ENCODE peak calls at places on chromosomes 12 and 14, in eight cellular contexts. L is H9; J is CD8-positive, alpha-beta T cell; P is tibial nerve; D is tibial artery; C is transverse colon; U is A549; Y is left ventricle myocardium inferior. M is an unnamed sample. For H3K9me3, the result is how much of the 10 kb centered on the place peaks cover.

GRCh38 chr12:13230500-13230899 is 34.0 kb downstream of the EMP1 start:
- DNase-seq in L (no peak), J (no peak), P (no peak), D (no peak), C (no peak), U (no peak), Y (no peak), M (no peak)

GRCh38 chr14:51996148-51996746 is 6.9 kb downstream of the RTRAF start:
- DNase-seq in L (no peak), J (no peak), P (no peak), D (no peak), C (no peak), U (no peak), Y (no peak), M (no peak)

GRCh38 chr12:57226588-57227314 is 2.8 kb upstream of the SHMT2 start:
- DNase-seq in L (peak), J (no peak), P (no peak), D (no peak), C (no peak), U (no peak), Y (no peak), M (no peak)

GRCh38 chr14:35549551-35549950 is 15.6 kb downstream of the INSM2 start:
- DNase-seq in L (no peak), J (no peak), P (no peak), D (no peak), C (no peak), U (no peak), Y (no peak), M (no peak)

GRCh38 chr12:12684375-12685106 is 11.4 kb downstream of the GPR19 start:
- DNase-seq in L (peak), J (no peak), P (no peak), D (no peak), C (no peak), U (no peak), Y (no peak), M (no peak)

GRCh38 chr12:119870462-119870861 is 6.7 kb downstream of the CIT start:
- DNase-seq in L (no peak), J (no peak), P (no peak), D (no peak), C (no peak), U (no peak), Y (no peak), M (no peak)

GRCh38 chr12:117148642-117149041 is 41.6 kb downstream of the FBXO21 start:
- DNase-seq in L (no peak), J (no peak), P (no peak), D (no peak), C (no peak), U (no peak), Y (no peak), M (no peak)

GRCh38 chr12:114443607-114444421 is 37.9 kb upstream of the TBX5 start:
- DNase-seq in L (peak), J (no peak), P (no peak), D (no peak), C (no peak), U (no peak), Y (peak), M (no peak)

GRCh38 chr14:94893411-94894160 is 123.7 kb upstream of the GSC start:
- DNase-seq in L (no peak), J (no peak), P (no peak), D (no peak), C (no peak), U (no peak), Y (no peak), M (no peak)

GRCh38 chr14:51498411-51499227 is 153.1 kb upstream of the FRMD6 start:
- DNase-seq in L (no peak), J (no peak), P (no peak), D (no peak), C (no peak), U (no peak), Y (no peak), M (peak)

GRCh38 chr12:7046383-7047143 is 14.0 kb upstream of the C1S start:
- DNase-seq in L (no peak), J (no peak), P (no peak), D (no peak), C (no peak), U (no peak), Y (no peak), M (no peak)

GRCh38 chr14:102063092-102063807 is 23.6 kb downstream of the HSP90AA1 start:
- DNase-seq in L (peak), J (peak), P (peak), D (peak), C (peak), U (peak), Y (peak), M (peak)

GRCh38 chr12:62098131-62098530 is 162.1 kb upstream of the USP15 start:
- DNase-seq in L (no peak), J (no peak), P (no peak), D (no peak), C (no peak), U (no peak), Y (no peak), M (no peak)

GRCh38 chr14:91867316-91867988 is at the start of gene TC2N:
- DNase-seq in L (no peak), J (peak), P (no peak), D (no peak), C (no peak), U (no peak), Y (no peak), M (no peak)

GRCh38 chr14:66015046-66015780 is 471.0 kb upstream of the CCDC196 start:
- DNase-seq in L (no peak), J (no peak), P (no peak), D (no peak), C (no peak), U (no peak), Y (no peak), M (no peak)

GRCh38 chr14:95545769-95546168 is 10.9 kb downstream of the GLRX5 start:
- DNase-seq in L (no peak), J (no peak), P (no peak), D (no peak), C (no peak), U (peak), Y (no peak), M (no peak)

GRCh38 chr14:94670692-94671285 is 58.6 kb downstream of the SERPINA3 start:
- DNase-seq in L (no peak), J (no peak), P (no peak), D (no peak), C (no peak), U (no peak), Y (no peak), M (peak)

GRCh38 chr14:56608682-56609081 is 29.1 kb downstream of the TMEM260 start:
- DNase-seq in L (no peak), J (no peak), P (no peak), D (no peak), C (no peak), U (no peak), Y (no peak), M (no peak)

GRCh38 chr12:57332646-57333312 is 81.8 kb upstream of the STAC3 start:
- DNase-seq in L (no peak), J (no peak), P (no peak), D (no peak), C (no peak), U (no peak), Y (no peak), M (no peak)

GRCh38 chr14:94011795-94012194 is 14.3 kb upstream of the OTUB2 start:
- DNase-seq in L (no peak), J (peak), P (no peak), D (no peak), C (no peak), U (no peak), Y (no peak), M (no peak)

GRCh38 chr12:90794212-90794611 is 160.8 kb downstream of the CCER1 start:
- DNase-seq in L (no peak), J (no peak), P (no peak), D (no peak), C (no peak), U (no peak), Y (no peak), M (no peak)

GRCh38 chr14:89589400-89590128 is 172.5 kb upstream of the FOXN3 start:
- DNase-seq in L (no peak), J (no peak), P (no peak), D (no peak), C (no peak), U (no peak), Y (peak), M (no peak)

GRCh38 chr12:47349770-47350408 is 270.1 kb upstream of the AMIGO2 start:
- DNase-seq in L (no peak), J (no peak), P (no peak), D (no peak), C (no peak), U (no peak), Y (no peak), M (no peak)

GRCh38 chr12:105040476-105040875 is 43.8 kb downstream of the ALDH1L2 start:
- DNase-seq in L (no peak), J (no peak), P (no peak), D (no peak), C (peak), U (no peak), Y (no peak), M (no peak)

GRCh38 chr12:65335021-65335714 is 56.7 kb downstream of the MSRB3 start:
- DNase-seq in L (no peak), J (no peak), P (no peak), D (no peak), C (no peak), U (peak), Y (no peak), M (peak)

GRCh38 chr14:103546651-103547454 is 15.6 kb downstream of the BAG5 start:
- DNase-seq in L (peak), J (peak), P (no peak), D (peak), C (peak), U (peak), Y (peak), M (peak)

GRCh38 chr14:71474291-71474690 is 457.9 kb upstream of the RGS6 start:
- DNase-seq in L (no peak), J (no peak), P (no peak), D (no peak), C (no peak), U (no peak), Y (no peak), M (no peak)

GRCh38 chr14:77296155-77296554 is 24.5 kb downstream of the POMT2 start:
- DNase-seq in L (no peak), J (no peak), P (no peak), D (no peak), C (no peak), U (no peak), Y (no peak), M (no peak)
- H3K9me3 ChIP-seq in L (under half), J (under half), P (under half), D (under half), C (under half), U (under half), Y (under half), M (under half)

DNA sequence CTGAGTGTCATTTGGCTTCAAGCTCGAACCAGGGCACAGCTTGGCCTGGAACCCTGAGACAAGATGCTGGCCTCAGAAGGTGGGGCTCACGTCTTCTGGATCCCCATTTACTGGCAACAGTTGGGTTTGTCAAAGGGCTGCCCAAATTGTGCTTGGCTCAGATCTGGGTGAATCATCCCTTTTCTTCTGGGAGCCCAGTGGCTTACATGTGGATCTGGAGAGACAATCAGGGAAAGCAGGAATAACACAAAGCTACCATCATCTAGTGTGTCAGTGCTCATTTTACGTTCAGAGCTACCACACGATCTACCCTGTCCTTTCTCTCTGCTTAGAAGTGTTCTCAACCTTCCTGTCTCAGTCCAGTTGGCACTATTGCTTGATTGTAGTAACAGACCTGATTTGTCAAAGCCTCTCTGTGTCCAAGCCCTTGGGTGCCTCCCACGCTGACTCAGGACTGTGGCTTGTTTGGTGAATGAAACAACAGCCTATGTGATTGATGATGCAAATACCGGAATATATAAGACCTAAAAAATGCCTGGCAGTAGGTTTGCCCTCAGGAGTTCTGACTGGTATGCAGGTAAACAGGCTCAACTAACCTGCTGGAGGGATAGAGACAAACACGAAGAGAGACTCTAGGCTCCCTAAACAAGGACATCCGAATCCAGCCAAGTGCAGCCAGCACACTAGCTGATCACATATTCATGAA is 974.3 kb downstream of the VRK1 start:
- DNase-seq in L (no peak), J (no peak), P (no peak), D (no peak), C (no peak), U (no peak), Y (no peak), M (no peak)
- H3K9me3 ChIP-seq in L (under half), J (under half), P (under half), D (under half), C (under half), U (under half), Y (under half), M (under half)

GRCh38 chr14:41222581-41222980 is 384.1 kb upstream of the LRFN5 start:
- DNase-seq in L (no peak), J (no peak), P (no peak), D (no peak), C (no peak), U (no peak), Y (no peak), M (no peak)

GRCh38 chr14:41229824-41230223 is 376.9 kb upstream of the LRFN5 start:
- DNase-seq in L (no peak), J (no peak), P (no peak), D (no peak), C (no peak), U (no peak), Y (no peak), M (no peak)

GRCh38 chr14:41230683-41231082 is 376.0 kb upstream of the LRFN5 start:
- DNase-seq in L (no peak), J (no peak), P (no peak), D (no peak), C (no peak), U (no peak), Y (no peak), M (no peak)

GRCh38 chr14:41225433-41225832 is 381.2 kb upstream of the LRFN5 start:
- DNase-seq in L (no peak), J (no peak), P (no peak), D (no peak), C (no peak), U (no peak), Y (no peak), M (no peak)
- H3K9me3 ChIP-seq in L (under half), J (under half), P (under half), D (under half), C (under half), U (under half), Y (under half), M (under half)

DNA sequence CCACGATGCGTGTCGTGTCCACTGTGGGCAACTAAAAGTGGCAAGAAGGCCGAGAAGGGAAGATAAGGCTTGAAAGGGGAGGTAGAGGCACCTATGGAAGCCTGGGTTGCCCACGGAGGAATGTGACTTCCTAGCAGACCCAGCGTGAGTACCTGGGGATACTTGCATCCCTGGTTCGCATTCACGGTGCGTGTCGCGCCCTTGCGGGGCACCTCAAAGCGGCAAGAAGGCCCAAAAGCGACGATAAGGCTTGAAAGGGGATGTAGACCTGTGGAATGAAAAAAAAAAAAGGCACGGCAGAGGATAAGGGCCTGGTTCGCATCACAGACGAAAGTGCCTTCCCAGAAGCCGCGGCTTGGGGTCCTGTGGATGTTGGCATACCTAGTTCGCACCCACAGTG is 282.9 kb downstream of the ALG10 start:
- DNase-seq in L (no peak), J (no peak), P (no peak), D (no peak), C (no peak), U (no peak), Y (no peak), M (no peak)
- H3K9me3 ChIP-seq in L (half or more), J (under half), P (under half), D (half or more), C (under half), U (under half), Y (under half), M (under half)

DNA sequence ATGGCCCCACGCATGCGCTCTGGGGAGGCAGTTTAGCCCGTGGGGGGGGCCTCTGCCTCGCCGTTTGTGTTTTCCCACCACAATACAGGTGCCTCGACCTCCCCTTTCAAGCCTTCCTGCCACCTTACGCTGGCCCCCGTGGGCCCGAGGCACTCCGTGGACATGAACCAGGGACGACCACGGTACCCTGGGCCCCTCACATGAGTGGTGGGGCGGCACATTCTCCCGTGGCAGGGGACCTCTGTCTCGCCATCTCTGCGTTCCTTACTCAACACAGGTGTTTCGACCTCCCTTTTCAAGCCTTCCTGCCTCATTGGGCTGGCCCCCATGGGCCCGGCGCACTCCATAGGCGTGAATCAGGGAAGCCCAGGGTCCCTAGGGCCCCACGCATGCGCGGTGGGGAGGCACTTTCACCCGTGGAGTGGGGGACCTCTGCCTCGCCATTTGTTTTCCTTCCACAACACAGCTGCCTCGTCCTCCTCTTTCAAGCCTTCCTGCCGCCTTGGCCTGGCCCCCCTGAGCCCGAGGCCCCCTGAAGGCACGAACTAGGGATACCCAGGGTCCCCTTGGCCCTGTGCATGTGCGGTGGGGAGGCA is 339.5 kb downstream of the ALG10 start:
- DNase-seq in L (no peak), J (no peak), P (no peak), D (no peak), C (no peak), U (no peak), Y (no peak), M (no peak)
- H3K9me3 ChIP-seq in L (half or more), J (under half), P (under half), D (half or more), C (under half), U (under half), Y (half or more), M (under half)

M was measured in sigmoid colon.